ENCODE peak calls at places on chromosomes 13 and 19, in five cellular contexts. One of them, this sample, is unnamed.

GRCh38 chr13:110716235-110716505 is 2.7 kb downstream of the ING1 start:
- DNase-seq in body of pancreas: peak; percentile 60
- DNase-seq in hepatocyte: peak; percentile 64
- DNase-seq in pancreas: no peak
- DNase-seq in left ventricle myocardium inferior: no peak
- DNase-seq in this sample: peak; percentile 58

GRCh38 chr19:48962029-48962848 is 2.9 kb upstream of the FTL start:
- DNase-seq in body of pancreas: peak; percentile 26
- DNase-seq in hepatocyte: peak; percentile 88
- DNase-seq in pancreas: peak; percentile 43
- DNase-seq in left ventricle myocardium inferior: peak; percentile 54
- DNase-seq in this sample: peak; percentile 17

GRCh38 chr19:35006342-35006998 is 6.3 kb downstream of the GRAMD1A start:
- DNase-seq in body of pancreas: peak; percentile 85
- DNase-seq in hepatocyte: peak; percentile 82
- DNase-seq in pancreas: peak; percentile 80
- DNase-seq in left ventricle myocardium inferior: no peak
- DNase-seq in this sample: no peak

GRCh38 chr19:56969726-56970125 is 129.2 kb upstream of the PEG3 start:
- DNase-seq in body of pancreas: no peak
- DNase-seq in hepatocyte: no peak
- DNase-seq in pancreas: no peak
- DNase-seq in left ventricle myocardium inferior: no peak
- DNase-seq in this sample: peak; percentile 5

GRCh38 chr19:46542428-46543230 is 47.0 kb upstream of the PNMA8B start:
- DNase-seq in body of pancreas: peak; percentile 98
- DNase-seq in hepatocyte: peak; percentile 96
- DNase-seq in pancreas: peak; percentile 88
- DNase-seq in left ventricle myocardium inferior: peak; percentile 88
- DNase-seq in this sample: no peak

GRCh38 chr13:109938255-109938936 is 152.0 kb upstream of the IRS2 start:
- DNase-seq in body of pancreas: no peak
- DNase-seq in hepatocyte: peak; percentile 72
- DNase-seq in pancreas: no peak
- DNase-seq in left ventricle myocardium inferior: no peak
- DNase-seq in this sample: no peak

GRCh38 chr13:52454459-52454824 is 836 bp upstream of the CKAP2 start:
- DNase-seq in body of pancreas: peak; percentile 17
- DNase-seq in hepatocyte: peak; percentile 29
- DNase-seq in pancreas: no peak
- DNase-seq in left ventricle myocardium inferior: no peak
- DNase-seq in this sample: no peak

GRCh38 chr19:14006766-14007562 is 844 bp upstream of the RFX1 start:
- DNase-seq in body of pancreas: peak; percentile 87
- DNase-seq in hepatocyte: peak; percentile 93
- DNase-seq in pancreas: peak; percentile 93
- DNase-seq in left ventricle myocardium inferior: peak; percentile 87
- DNase-seq in this sample: peak; percentile 91

GRCh38 chr13:49625392-49626137 is 2.7 kb upstream of the ARL11 start:
- DNase-seq in body of pancreas: peak; percentile 67
- DNase-seq in hepatocyte: peak; percentile 38
- DNase-seq in pancreas: peak; percentile 69
- DNase-seq in left ventricle myocardium inferior: peak; percentile 65
- DNase-seq in this sample: no peak

GRCh38 chr13:35916186-35916585 is 215.0 kb downstream of the DCLK1 start:
- DNase-seq in body of pancreas: no peak
- DNase-seq in hepatocyte: no peak
- DNase-seq in pancreas: no peak
- DNase-seq in left ventricle myocardium inferior: no peak
- DNase-seq in this sample: no peak

DNA sequence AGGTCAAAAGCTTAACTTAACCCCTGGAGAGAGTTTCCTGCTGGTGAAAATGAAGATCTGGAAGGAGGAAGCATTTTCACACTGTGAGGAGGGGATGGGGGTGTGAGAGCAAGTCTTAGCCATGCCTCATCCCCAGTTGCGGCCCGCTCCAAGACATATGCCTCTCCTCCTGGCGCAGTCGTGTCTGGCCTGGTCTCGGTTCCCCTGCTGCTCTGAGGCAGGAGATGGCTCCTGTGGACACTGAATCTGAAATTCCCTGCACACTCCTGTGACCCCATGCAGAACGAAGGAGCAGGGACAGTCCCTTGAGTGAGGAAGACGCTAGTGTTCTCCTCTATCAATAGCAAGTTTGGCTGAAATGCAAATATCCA is 350 bp upstream of the ZNF69 start:
- DNase-seq in body of pancreas: no peak
- DNase-seq in hepatocyte: no peak
- DNase-seq in pancreas: no peak
- DNase-seq in left ventricle myocardium inferior: no peak
- DNase-seq in this sample: no peak
- H3K27ac ChIP-seq in body of pancreas: peak overlapping the region; percentile 96
- H3K27ac ChIP-seq in hepatocyte: peak overlapping the region; percentile 98
- H3K27ac ChIP-seq in pancreas: peak overlapping the region; percentile 98
- H3K27ac ChIP-seq in left ventricle myocardium inferior: peak overlapping the region; percentile 90
- H3K27ac ChIP-seq in this sample: peak overlapping the region; percentile 73

GRCh38 chr13:32033744-32034143 is 2.2 kb downstream of the FRY start:
- DNase-seq in body of pancreas: no peak
- DNase-seq in hepatocyte: no peak
- DNase-seq in pancreas: no peak
- DNase-seq in left ventricle myocardium inferior: no peak
- DNase-seq in this sample: no peak

GRCh38 chr13:32031815-32032345 is 306 bp downstream of the FRY start:
- DNase-seq in body of pancreas: no peak
- DNase-seq in hepatocyte: no peak
- DNase-seq in pancreas: no peak
- DNase-seq in left ventricle myocardium inferior: no peak
- DNase-seq in this sample: no peak

GRCh38 chr13:32035701-32036100 is 4.1 kb downstream of the FRY start:
- DNase-seq in body of pancreas: no peak
- DNase-seq in hepatocyte: no peak
- DNase-seq in pancreas: no peak
- DNase-seq in left ventricle myocardium inferior: no peak
- DNase-seq in this sample: no peak

GRCh38 chr13:32031025-32031814 is at the start of gene FRY:
- DNase-seq in body of pancreas: peak; percentile 69
- DNase-seq in hepatocyte: peak; percentile 83
- DNase-seq in pancreas: peak; percentile 38
- DNase-seq in left ventricle myocardium inferior: peak; percentile 70
- DNase-seq in this sample: peak; percentile 6

DNA sequence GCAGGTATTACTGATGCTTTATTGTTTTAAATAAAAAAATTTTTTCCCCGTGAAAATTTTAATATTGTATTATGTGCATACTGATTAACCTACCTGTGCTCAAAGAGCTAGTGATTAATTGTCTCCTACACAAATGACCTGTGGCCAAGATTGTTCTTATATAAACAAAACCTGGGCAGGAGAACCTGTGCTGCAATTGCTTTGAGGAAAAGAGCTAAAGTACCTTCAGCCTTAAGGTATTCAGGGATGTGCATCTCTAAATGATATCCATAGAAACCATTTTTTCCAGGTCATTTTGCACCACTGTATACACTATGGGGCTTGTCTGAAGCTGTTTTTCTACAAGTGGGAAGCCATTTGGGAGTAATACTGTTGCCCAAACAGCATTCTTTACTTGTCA is 1.2 kb downstream of the FRY start:
- DNase-seq in body of pancreas: no peak
- DNase-seq in hepatocyte: no peak
- DNase-seq in pancreas: no peak
- DNase-seq in left ventricle myocardium inferior: no peak
- DNase-seq in this sample: no peak
- H3K27ac ChIP-seq in body of pancreas: peak overlapping the region; percentile 84
- H3K27ac ChIP-seq in hepatocyte: no peak overlapping the region
- H3K27ac ChIP-seq in pancreas: peak overlapping the region; percentile 17
- H3K27ac ChIP-seq in left ventricle myocardium inferior: no peak overlapping the region
- H3K27ac ChIP-seq in this sample: no peak overlapping the region

GRCh38 chr13:24281188-24282008 is 28.0 kb upstream of the C1QTNF9 start:
- DNase-seq in body of pancreas: no peak
- DNase-seq in hepatocyte: no peak
- DNase-seq in pancreas: peak; percentile 22
- DNase-seq in left ventricle myocardium inferior: no peak
- DNase-seq in this sample: no peak
- H3K27ac ChIP-seq in body of pancreas: no peak overlapping the region
- H3K27ac ChIP-seq in hepatocyte: no peak overlapping the region
- H3K27ac ChIP-seq in pancreas: no peak overlapping the region
- H3K27ac ChIP-seq in left ventricle myocardium inferior: no peak overlapping the region
- H3K27ac ChIP-seq in this sample: peak overlapping the region; percentile 64

DNA sequence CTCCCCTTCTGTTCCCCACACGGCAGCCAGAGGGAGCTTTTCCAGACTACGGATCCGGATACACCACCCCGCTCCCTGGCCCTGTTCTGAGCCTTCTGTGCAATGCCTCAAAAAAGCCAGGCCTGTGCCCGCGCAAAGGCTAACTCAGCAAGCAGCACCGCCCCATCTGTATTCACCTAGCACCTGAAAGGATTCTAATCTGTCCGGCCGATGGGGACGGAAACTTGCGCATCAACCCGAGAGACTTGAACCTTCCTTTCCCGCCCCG is 589 bp downstream of the ZBTB45 start:
- DNase-seq in body of pancreas: peak; percentile 66
- DNase-seq in hepatocyte: peak; percentile 90
- DNase-seq in pancreas: peak; percentile 58
- DNase-seq in left ventricle myocardium inferior: peak; percentile 58
- DNase-seq in this sample: no peak
- H3K27ac ChIP-seq in body of pancreas: peak overlapping the region; percentile 88
- H3K27ac ChIP-seq in hepatocyte: peak overlapping the region; percentile 99
- H3K27ac ChIP-seq in pancreas: peak overlapping the region; percentile 86
- H3K27ac ChIP-seq in left ventricle myocardium inferior: peak overlapping the region; percentile 97
- H3K27ac ChIP-seq in this sample: peak overlapping the region; percentile 90

DNA sequence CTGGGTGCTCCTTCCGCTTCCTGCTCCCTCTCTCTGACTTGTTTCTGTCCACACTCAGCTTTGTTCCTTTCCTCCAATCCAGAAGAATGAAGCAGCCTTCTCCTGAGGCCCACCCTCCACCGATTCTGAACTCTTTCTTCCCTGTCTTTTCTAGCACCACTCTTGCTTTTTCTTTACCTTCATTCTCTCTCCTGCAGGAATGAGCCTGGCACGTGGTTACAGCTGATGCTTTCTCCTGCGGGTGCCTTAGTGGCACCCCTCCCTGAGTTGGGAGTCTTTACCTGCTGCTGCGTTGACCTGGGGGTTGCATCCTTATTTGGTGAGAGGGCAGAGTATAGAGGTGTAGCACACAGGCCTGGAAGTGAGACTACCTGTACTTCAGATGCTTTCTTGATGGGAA is 6.2 kb downstream of the UBAC2 start:
- DNase-seq in body of pancreas: no peak
- DNase-seq in hepatocyte: no peak
- DNase-seq in pancreas: no peak
- DNase-seq in left ventricle myocardium inferior: no peak
- DNase-seq in this sample: no peak
- H3K27ac ChIP-seq in body of pancreas: no peak overlapping the region
- H3K27ac ChIP-seq in hepatocyte: no peak overlapping the region
- H3K27ac ChIP-seq in pancreas: no peak overlapping the region
- H3K27ac ChIP-seq in left ventricle myocardium inferior: no peak overlapping the region
- H3K27ac ChIP-seq in this sample: no peak overlapping the region

GRCh38 chr13:113860051-113860471 is 3.8 kb downstream of the GAS6 start:
- DNase-seq in body of pancreas: peak; percentile 38
- DNase-seq in hepatocyte: peak; percentile 68
- DNase-seq in pancreas: peak; percentile 30
- DNase-seq in left ventricle myocardium inferior: no peak
- DNase-seq in this sample: no peak
- H3K27ac ChIP-seq in body of pancreas: peak overlapping the region; percentile 88
- H3K27ac ChIP-seq in hepatocyte: peak overlapping the region; percentile 83
- H3K27ac ChIP-seq in pancreas: peak overlapping the region; percentile 87
- H3K27ac ChIP-seq in left ventricle myocardium inferior: peak overlapping the region; percentile 99
- H3K27ac ChIP-seq in this sample: no peak overlapping the region